ENCODE peak calls at places on chromosomes 3 and 15, in five cellular contexts. X is AG09309, N is GM06990, D is left ventricle myocardium inferior, B is epithelial cell of esophagus. Z is an unnamed sample.

GRCh38 chr15:31278544-31279220 is 48.0 kb upstream of the KLF13 start:
- DNase-seq in X (no peak), N (no peak), D (no peak), B (no peak), Z (no peak)

GRCh38 chr3:126508539-126508938 is 9.0 kb downstream of the UROC1 start:
- DNase-seq in X (no peak), N (no peak), D (no peak), B (peak; percentile 29), Z (no peak)

GRCh38 chr3:152320201-152320617 is 51.5 kb downstream of the MBNL1 start:
- DNase-seq in X (no peak), N (no peak), D (no peak), B (no peak), Z (no peak)

GRCh38 chr15:25790003-25790660 is 73.0 kb downstream of the ATP10A start:
- DNase-seq in X (peak; percentile 74), N (no peak), D (peak; percentile 55), B (no peak), Z (peak; percentile 72)

GRCh38 chr15:60000113-60000823 is 3.8 kb upstream of the FOXB1 start:
- DNase-seq in X (no peak), N (no peak), D (no peak), B (no peak), Z (no peak)

GRCh38 chr15:86231864-86232801 is 152.5 kb downstream of the AGBL1 start:
- DNase-seq in X (no peak), N (no peak), D (no peak), B (peak; percentile 62), Z (no peak)

GRCh38 chr3:113620091-113620490 is 76.4 kb downstream of the USF3 start:
- DNase-seq in X (no peak), N (no peak), D (no peak), B (no peak), Z (no peak)

GRCh38 chr3:86737517-86737916 is 253.4 kb downstream of the VGLL3 start:
- DNase-seq in X (no peak), N (no peak), D (no peak), B (no peak), Z (no peak)

GRCh38 chr15:44682211-44682610 is 18.7 kb upstream of the SPG11 start:
- DNase-seq in X (no peak), N (no peak), D (no peak), B (no peak), Z (no peak)

GRCh38 chr3:157373783-157374182 is 62.9 kb upstream of the PTX3 start:
- DNase-seq in X (peak; percentile 71), N (no peak), D (no peak), B (no peak), Z (peak; percentile 88)

GRCh38 chr15:34223904-34224596 is 766 bp upstream of the EMC4 start:
- DNase-seq in X (no peak), N (peak; percentile 21), D (no peak), B (no peak), Z (no peak)

GRCh38 chr3:67901681-67902080 is 247.3 kb upstream of the SUCLG2 start:
- DNase-seq in X (no peak), N (no peak), D (no peak), B (no peak), Z (no peak)

GRCh38 chr3:18847583-18848197 is 300.6 kb upstream of the KCNH8 start:
- DNase-seq in X (no peak), N (no peak), D (no peak), B (peak; percentile 27), Z (no peak)

GRCh38 chr3:46659285-46659684 is 34.2 kb downstream of the ALS2CL start:
- DNase-seq in X (no peak), N (no peak), D (no peak), B (peak; percentile 42), Z (no peak)

GRCh38 chr3:64561503-64561810 is 126.3 kb downstream of the ADAMTS9 start:
- DNase-seq in X (no peak), N (no peak), D (no peak), B (no peak), Z (no peak)

GRCh38 chr15:38440353-38441129 is 13.4 kb upstream of the FAM98B start:
- DNase-seq in X (peak; percentile 14), N (peak; percentile 37), D (no peak), B (peak; percentile 83), Z (peak; percentile 46)

GRCh38 chr15:45205192-45205591 is 17.4 kb upstream of the SHF start:
- DNase-seq in X (peak; percentile 41), N (no peak), D (peak; percentile 35), B (peak; percentile 82), Z (peak; percentile 20)

GRCh38 chr3:36543276-36543997 is 163.1 kb downstream of the STAC start:
- DNase-seq in X (no peak), N (no peak), D (no peak), B (no peak), Z (no peak)

GRCh38 chr15:37109952-37110630 is 9.7 kb upstream of the MEIS2 start:
- DNase-seq in X (no peak), N (no peak), D (peak; percentile 61), B (peak; percentile 11), Z (no peak)

GRCh38 chr3:114498779-114499370 is 205.0 kb downstream of the TIGIT start:
- DNase-seq in X (peak; percentile 33), N (no peak), D (peak; percentile 19), B (peak; percentile 94), Z (peak; percentile 52)

GRCh38 chr15:88657326-88658069 is 18.7 kb downstream of the ISG20 start:
- DNase-seq in X (no peak), N (no peak), D (no peak), B (peak; percentile 64), Z (no peak)

DNA sequence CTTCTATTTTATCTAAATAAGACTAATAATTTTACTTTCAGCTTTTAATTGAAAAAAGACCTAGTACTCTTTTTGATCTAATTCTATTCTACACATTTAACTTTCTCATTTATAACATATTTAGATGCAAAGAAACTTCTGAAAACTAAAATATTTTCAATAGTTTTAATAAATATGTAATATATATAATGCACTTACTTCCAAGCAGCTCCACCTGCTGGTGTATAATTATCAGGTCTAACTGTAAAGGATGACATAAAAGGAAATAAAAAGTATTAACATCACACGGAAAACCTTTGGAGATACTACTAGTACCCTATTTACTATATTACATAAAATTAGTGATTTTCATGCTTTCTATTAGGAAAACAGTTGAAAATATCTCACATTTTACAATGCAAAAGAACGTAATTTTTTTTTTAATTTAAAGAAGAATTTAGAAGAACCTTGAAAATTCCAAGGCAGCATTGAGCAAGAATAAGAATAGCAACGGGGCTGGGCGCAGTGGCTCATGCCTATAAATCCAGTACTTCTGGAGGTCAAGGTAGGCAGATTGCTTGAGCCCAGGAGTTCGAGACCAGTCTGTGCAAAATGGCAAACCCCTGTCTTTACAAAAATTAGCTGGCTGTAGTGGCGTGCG is 10.2 kb downstream of the PLSCR5 start:
- DNase-seq in X (no peak), N (no peak), D (no peak), B (peak; percentile 42), Z (no peak)
- TF ChIP-seq CTCF in X (peak; percentile 38), N (peak; percentile 24), D (peak; percentile 44), B (peak; percentile 47), Z (peak; percentile 26)

GRCh38 chr3:149362361-149362760 is 15.1 kb downstream of the TM4SF1 start:
- DNase-seq in X (no peak), N (no peak), D (no peak), B (no peak), Z (no peak)
- H3K4me3 ChIP-seq in X (no peak overlapping the region), N (no peak overlapping the region), D (no peak overlapping the region), B (no peak overlapping the region), Z (no peak overlapping the region)

GRCh38 chr3:178325330-178325729 is 210.9 kb upstream of the KCNMB2 start:
- DNase-seq in X (peak; percentile 37), N (no peak), D (no peak), B (peak; percentile 27), Z (no peak)
- TF ChIP-seq CTCF in X (peak; percentile 27), N (no peak), D (peak; percentile 58), B (peak; percentile 29), Z (peak; percentile 28)

DNA sequence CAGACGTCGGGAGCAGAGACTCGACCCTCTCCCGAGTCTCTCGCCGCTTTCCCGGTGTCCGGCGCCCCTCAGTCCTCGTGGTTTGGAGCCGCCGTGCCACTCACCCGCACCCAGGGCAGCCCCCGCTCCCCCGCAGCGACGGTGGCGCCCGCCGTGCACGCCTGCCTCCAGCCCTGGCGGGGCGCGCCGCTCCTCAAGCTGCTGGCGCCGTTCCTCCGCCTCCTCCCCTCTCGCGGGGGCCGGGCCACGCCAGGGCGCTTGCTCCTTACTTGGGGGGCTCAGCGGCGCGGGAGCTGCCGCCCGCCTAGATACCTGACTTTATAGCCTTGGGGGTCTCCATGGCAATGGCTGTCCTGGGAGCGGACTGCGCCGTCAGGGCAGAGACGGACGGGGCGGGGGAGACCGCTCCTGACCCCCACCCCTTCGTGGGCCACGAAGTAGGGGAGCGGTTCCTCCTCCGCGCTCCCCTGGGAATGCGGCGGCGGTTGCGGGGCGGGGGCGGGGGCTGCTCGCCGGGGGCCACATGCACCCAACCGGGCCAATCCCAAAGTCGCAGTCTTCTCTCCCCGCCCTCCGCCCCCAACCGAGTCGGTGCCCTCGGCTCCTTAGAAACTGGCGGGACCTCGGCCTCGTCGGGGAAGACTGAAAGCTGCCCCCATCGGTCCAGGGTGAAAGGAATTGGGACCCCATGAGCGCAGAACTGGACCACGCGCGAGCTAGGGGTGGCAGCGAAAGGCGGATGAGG is at the start of gene ANKRD63:
- DNase-seq in X (no peak), N (no peak), D (no peak), B (no peak), Z (no peak)
- H3K4me3 ChIP-seq in X (peak within 1 kb of the TSS; percentile 13), N (peak within 1 kb of the TSS; percentile 57), D (peak within 1 kb of the TSS; percentile 68), B (peak within 1 kb of the TSS; percentile 16), Z (peak within 1 kb of the TSS; percentile 21)

GRCh38 chr3:179027326-179027900 is 44.2 kb downstream of the ZMAT3 start:
- DNase-seq in X (no peak), N (no peak), D (no peak), B (no peak), Z (no peak)
- TF ChIP-seq CTCF in X (no peak), N (no peak), D (no peak), B (no peak), Z (no peak)

DNA sequence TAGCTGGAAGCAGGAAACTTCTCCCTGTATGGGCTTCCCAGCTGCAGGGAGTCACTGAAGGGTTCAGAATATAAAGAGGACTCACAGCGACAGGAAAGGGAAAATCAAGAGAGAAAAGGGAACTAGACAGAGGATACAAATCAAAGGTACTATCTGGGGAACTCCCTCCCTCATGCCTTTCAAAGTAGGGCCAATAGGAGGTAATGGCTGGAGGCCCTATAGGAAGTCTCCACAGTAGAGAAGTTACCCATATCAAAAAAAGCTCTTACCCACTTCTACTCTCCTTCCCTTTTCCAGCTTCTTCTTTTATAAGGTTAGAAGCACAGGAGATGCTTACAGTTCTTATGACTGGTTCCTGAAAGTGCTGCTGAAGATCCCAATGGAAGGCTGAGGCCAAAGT is 43.5 kb downstream of the FMN1 start:
- DNase-seq in X (no peak), N (no peak), D (no peak), B (no peak), Z (no peak)
- H3K4me3 ChIP-seq in X (no peak overlapping the region), N (no peak overlapping the region), D (peak overlapping the region; percentile 22), B (no peak overlapping the region), Z (no peak overlapping the region)

DNA sequence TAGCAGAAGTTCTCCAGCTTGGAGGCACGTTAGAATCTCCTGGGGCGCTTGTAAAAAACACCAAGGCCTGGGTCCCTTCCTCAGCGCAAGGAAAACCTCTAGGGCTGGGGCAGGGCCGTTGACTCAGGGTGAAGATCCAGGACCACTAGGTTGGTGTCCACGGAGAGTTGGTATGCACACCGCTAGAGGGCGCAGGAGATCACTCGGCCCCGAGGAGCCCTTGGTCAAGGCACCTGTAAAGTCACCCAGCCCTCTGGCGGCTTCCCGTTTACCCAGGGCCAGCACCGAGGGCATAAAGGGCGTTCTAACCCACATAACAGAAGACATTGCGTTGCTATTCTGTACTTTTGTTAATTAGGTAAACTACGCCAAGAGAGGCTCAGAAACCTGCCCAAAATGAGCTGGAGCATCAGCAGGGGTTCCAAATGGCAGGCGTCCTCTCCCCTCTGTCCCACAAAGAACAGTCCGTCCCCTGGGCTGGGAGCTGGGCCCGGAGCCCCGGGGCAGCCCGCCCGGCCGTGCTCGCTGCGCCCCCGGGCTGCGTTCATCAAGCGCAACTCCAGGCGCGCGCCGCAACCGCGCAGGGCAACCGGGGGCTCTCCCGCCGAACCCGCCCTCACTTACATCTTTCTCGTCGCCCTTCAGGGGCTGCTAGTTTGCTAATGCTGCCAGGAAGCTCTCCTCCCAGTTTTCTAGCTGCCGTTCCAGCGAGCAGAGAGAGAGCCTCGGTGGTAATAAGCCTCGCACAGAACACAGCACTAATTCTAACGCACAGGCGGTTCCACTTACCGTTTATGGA is 332.1 kb downstream of the ARRDC4 start:
- DNase-seq in X (no peak), N (peak; percentile 17), D (peak; percentile 20), B (peak; percentile 50), Z (peak; percentile 4)
- TF ChIP-seq CTCF in X (peak; percentile 67), N (peak; percentile 85), D (peak; percentile 59), B (peak; percentile 80), Z (peak; percentile 90)

Z was measured in HFF-Myc.